ENCODE peak calls at places on chromosomes 3 and 15, in seven cellular contexts. J, Y, E, V, M, K and U are unnamed samples.

GRCh38 chr15:42118650-42119531 is 24.5 kb upstream of the PLA2G4D start:
- DNase-seq in J (peak; percentile 42), K (no peak), M (no peak), V (no peak), Y (no peak), E (no peak), U (no peak)

GRCh38 chr3:197892162-197892561 is 57.8 kb upstream of the RPL35A start:
- DNase-seq in J (no peak), Y (no peak), V (no peak), M (no peak), E (no peak), K (no peak), U (no peak)

GRCh38 chr15:68056097-68056865 is 2.2 kb downstream of the PIAS1 start:
- DNase-seq in V (no peak), M (no peak), J (peak; percentile 21), Y (no peak), K (no peak), E (no peak), U (no peak)

GRCh38 chr15:35669021-35669420 is 123.1 kb upstream of the DPH6 start:
- DNase-seq in Y (no peak), M (no peak), K (no peak), V (no peak), E (no peak), J (no peak), U (no peak)

GRCh38 chr3:117553461-117553860 is 843.9 kb downstream of the TUSC7 start:
- DNase-seq in M (no peak), K (no peak), E (peak; percentile 62), J (no peak), Y (no peak), V (no peak), U (no peak)

GRCh38 chr3:86563358-86563970 is 427.5 kb downstream of the VGLL3 start:
- DNase-seq in Y (peak; percentile 5), K (no peak), V (peak; percentile 5), J (peak; percentile 76), M (no peak), E (peak; percentile 16), U (peak; percentile 19)

GRCh38 chr3:119676020-119676419 is 1.2 kb downstream of the COX17 start:
- DNase-seq in J (no peak), Y (no peak), K (no peak), M (no peak), E (no peak), V (no peak), U (no peak)

GRCh38 chr3:158847466-158847849 is 45.6 kb downstream of the MFSD1 start:
- DNase-seq in E (peak; percentile 45), V (no peak), Y (no peak), M (no peak), K (no peak), J (no peak), U (no peak)

GRCh38 chr3:171221597-171221996 is 195.1 kb upstream of the SLC2A2 start:
- DNase-seq in V (no peak), Y (no peak), K (no peak), J (no peak), E (no peak), M (no peak), U (no peak)

GRCh38 chr3:17431004-17431403 is 311.4 kb downstream of the TBC1D5 start:
- DNase-seq in Y (no peak), M (no peak), V (peak; percentile 39), J (no peak), K (no peak), E (peak; percentile 21), U (peak; percentile 22)